ENCODE peak calls at places on chromosome 15, in six cellular contexts. J is mesothelial cell of epicardium; G is kidney epithelial cell; M is HuH-7.5; X is stimulated activated CD8-positive, alpha-beta memory T cell treated with anti-CD3 and anti-CD28 coated beads, Interleukin-2, amount 100 ng/mL, for 1 hour; V is PC-3. H is an unnamed sample.

GRCh38 chr15:35071071-35071470 is 14.0 kb downstream of the NANOGP8 start:
- DNase-seq in M (no peak), V (no peak), J (no peak), G (no peak), X (no peak), H (no peak)

GRCh38 chr15:64774556-64775523 is 549 bp downstream of the RBPMS2 start:
- DNase-seq in G (no peak), X (no peak), M (peak; percentile 33), V (no peak), J (peak; percentile 30), H (no peak)

GRCh38 chr15:52100807-52101206 is 11.8 kb downstream of the BCL2L10 start:
- DNase-seq in G (peak; percentile 69), V (peak; percentile 81), J (no peak), M (no peak), X (no peak), H (no peak)

GRCh38 chr15:99633655-99634054 is 67.9 kb downstream of the MEF2A start:
- DNase-seq in M (no peak), V (no peak), X (no peak), J (no peak), G (no peak), H (no peak)

GRCh38 chr15:70826634-70827033 is 27.3 kb downstream of the LARP6 start:
- DNase-seq in X (no peak), M (peak; percentile 42), G (peak; percentile 26), J (no peak), V (peak; percentile 89), H (peak; percentile 50)

GRCh38 chr15:38555686-38556334 is 8.8 kb downstream of the RASGRP1 start:
- DNase-seq in G (peak; percentile 67), V (no peak), X (no peak), J (no peak), M (no peak), H (no peak)

GRCh38 chr15:60426870-60427528 is 29.2 kb upstream of the ANXA2 start:
- DNase-seq in M (no peak), J (no peak), G (no peak), X (no peak), V (peak; percentile 74), H (no peak)

GRCh38 chr15:77526582-77527163 is 106.0 kb downstream of the HMG20A start:
- DNase-seq in J (no peak), G (no peak), X (no peak), M (no peak), V (no peak), H (no peak)

GRCh38 chr15:33729648-33730047 is 238.6 kb upstream of the CHRM5 start:
- DNase-seq in J (no peak), G (no peak), X (no peak), V (peak; percentile 79), M (no peak), H (no peak)

GRCh38 chr15:95990833-95991232 is 339.7 kb upstream of the NR2F2 start:
- DNase-seq in M (no peak), X (no peak), V (no peak), G (no peak), J (no peak), H (no peak)

GRCh38 chr15:41892621-41893421 is 1.0 kb downstream of the SPTBN5 start:
- DNase-seq in X (no peak), J (no peak), G (no peak), V (no peak), M (no peak), H (no peak)

GRCh38 chr15:88663216-88663615 is 24.4 kb downstream of the ISG20 start:
- DNase-seq in M (no peak), X (no peak), V (peak; percentile 62), J (no peak), G (no peak), H (no peak)

GRCh38 chr15:33111051-33111451 is 83.5 kb downstream of the FMN1 start:
- DNase-seq in V (peak; percentile 86), J (no peak), X (no peak), M (no peak), G (no peak), H (no peak)

GRCh38 chr15:36911322-36911944 is 188.9 kb downstream of the MEIS2 start:
- DNase-seq in M (peak; percentile 34), J (no peak), V (peak; percentile 84), X (no peak), G (peak; percentile 12), H (no peak)

GRCh38 chr15:63531586-63531985 is 27.2 kb downstream of the USP3 start:
- DNase-seq in J (no peak), G (no peak), X (no peak), V (no peak), M (no peak), H (no peak)

GRCh38 chr15:38069506-38069905 is 135.1 kb downstream of the TMCO5A start:
- DNase-seq in X (no peak), V (peak; percentile 92), G (peak; percentile 62), J (no peak), M (no peak), H (peak; percentile 71)

GRCh38 chr15:67646847-67647246 is 104.3 kb downstream of the MAP2K5 start:
- DNase-seq in V (no peak), X (no peak), M (no peak), J (no peak), G (no peak), H (no peak)

GRCh38 chr15:39454189-39454986 is 126.5 kb upstream of the THBS1 start:
- DNase-seq in X (no peak), J (no peak), V (no peak), M (no peak), G (no peak), H (no peak)

GRCh38 chr15:57476533-57476975 is 100.2 kb downstream of the CGNL1 start:
- DNase-seq in V (no peak), X (no peak), M (no peak), J (no peak), G (peak; percentile 69), H (no peak)

GRCh38 chr15:90552162-90552928 is 22.6 kb downstream of the CRTC3 start:
- DNase-seq in V (no peak), M (no peak), X (no peak), G (peak; percentile 18), J (no peak), H (no peak)

GRCh38 chr15:84112025-84112424 is 123.5 kb upstream of the GOLGA6L4 start:
- DNase-seq in G (peak; percentile 16), V (peak; percentile 65), X (no peak), J (no peak), M (no peak), H (no peak)

GRCh38 chr15:48424076-48424475 is 92.8 kb downstream of the DUT start:
- DNase-seq in X (no peak), G (no peak), J (no peak), M (no peak), V (peak; percentile 60), H (no peak)

GRCh38 chr15:69823223-69823907 is 274.4 kb downstream of the TLE3 start:
- DNase-seq in M (no peak), X (no peak), J (no peak), V (peak; percentile 40), G (no peak), H (no peak)

GRCh38 chr15:89998141-89998661 is 2.9 kb upstream of the ZNF710 start:
- DNase-seq in J (no peak), M (peak; percentile 79), X (no peak), V (peak; percentile 87), G (no peak), H (no peak)

GRCh38 chr15:71448688-71449114 is 333.4 kb downstream of the THSD4 start:
- DNase-seq in M (no peak), G (no peak), J (no peak), V (peak; percentile 90), X (no peak), H (peak; percentile 66)

GRCh38 chr15:74297867-74298266 is 61.7 kb downstream of the CCDC33 start:
- DNase-seq in V (no peak), X (no peak), M (no peak), J (no peak), G (no peak), H (no peak)